ENCODE peak calls at places on chromosomes 12 and 14, in eight cellular contexts. O, Q, H, T, N, M, Y and L are unnamed samples.

GRCh38 chr12:24919346-24920001 is 29.4 kb downstream of the BCAT1 start:
- DNase-seq in Q (no peak), T (no peak), M (no peak), Y (no peak), N (no peak), H (no peak), O (no peak), L (no peak)

GRCh38 chr12:131140069-131140435 is 186.3 kb downstream of the ADGRD1 start:
- DNase-seq in N (no peak), H (no peak), M (no peak), Y (no peak), T (no peak), O (no peak), Q (no peak), L (no peak)

GRCh38 chr12:129903092-129903945 is 506 bp downstream of the TMEM132D start:
- DNase-seq in Y (no peak), T (no peak), M (no peak), N (no peak), Q (no peak), H (no peak), O (no peak), L (no peak)

GRCh38 chr12:43278268-43278832 is 273.7 kb downstream of the ADAMTS20 start:
- DNase-seq in N (no peak), H (no peak), T (no peak), Q (peak), Y (no peak), O (no peak), M (no peak), L (no peak)

GRCh38 chr12:57759360-57759980 is 4.6 kb downstream of the MARCHF9 start:
- DNase-seq in Q (peak), M (no peak), Y (no peak), T (no peak), O (no peak), H (no peak), N (no peak), L (no peak)

GRCh38 chr14:97806871-97807270 is 1009.7 kb downstream of the VRK1 start:
- DNase-seq in M (no peak), Y (no peak), O (no peak), H (no peak), Q (no peak), T (no peak), N (no peak), L (no peak)

GRCh38 chr14:66070542-66071319 is 415.4 kb upstream of the CCDC196 start:
- DNase-seq in H (no peak), T (peak), Q (peak), Y (peak), O (peak), N (no peak), M (peak), L (no peak)

GRCh38 chr12:44403185-44403584 is 472.9 kb downstream of the NELL2 start:
- DNase-seq in O (no peak), Q (no peak), M (no peak), Y (no peak), T (no peak), H (no peak), N (no peak), L (no peak)

GRCh38 chr12:3365416-3366385 is 125.3 kb upstream of the PRMT8 start:
- DNase-seq in M (no peak), H (peak), T (no peak), O (no peak), Q (peak), Y (no peak), N (no peak), L (no peak)

GRCh38 chr12:47035459-47035858 is 44.0 kb upstream of the PCED1B start:
- DNase-seq in T (no peak), Y (no peak), H (no peak), N (no peak), Q (no peak), M (no peak), O (no peak), L (no peak)

GRCh38 chr14:39467889-39468524 is 35.8 kb upstream of the FBXO33 start:
- DNase-seq in T (no peak), Q (peak), H (no peak), M (no peak), O (no peak), Y (no peak), N (peak), L (peak)

GRCh38 chr12:122749569-122750332 is 2.9 kb upstream of the DENR start:
- DNase-seq in O (peak), T (no peak), M (no peak), H (peak), Q (peak), Y (no peak), N (no peak), L (peak)

GRCh38 chr12:29796823-29797263 is 13.1 kb upstream of the TMTC1 start:
- DNase-seq in O (no peak), Y (no peak), N (peak), H (peak), T (no peak), Q (peak), M (no peak), L (peak)

GRCh38 chr14:74616507-74616906 is 4.5 kb upstream of the LTBP2 start:
- DNase-seq in H (no peak), T (no peak), M (no peak), O (no peak), Q (peak), Y (no peak), N (peak), L (no peak)

GRCh38 chr12:87760943-87761342 is 268.3 kb downstream of the C12orf50 start:
- DNase-seq in N (no peak), Q (no peak), H (no peak), M (no peak), O (no peak), T (no peak), Y (no peak), L (no peak)

GRCh38 chr12:95083938-95084337 is 10.5 kb upstream of the NR2C1 start:
- DNase-seq in Q (no peak), O (no peak), M (peak), T (no peak), Y (no peak), N (peak), H (no peak), L (peak)

GRCh38 chr14:73723411-73723798 is 9.2 kb upstream of the PNMA1 start:
- DNase-seq in Y (no peak), Q (peak), T (no peak), M (no peak), H (no peak), N (peak), O (no peak), L (no peak)

GRCh38 chr12:16587110-16587453 is 18.9 kb downstream of the LMO3 start:
- DNase-seq in H (no peak), T (no peak), M (no peak), O (no peak), Y (no peak), Q (no peak), N (no peak), L (no peak)

GRCh38 chr12:2284857-2285256 is 232.1 kb downstream of the CACNA1C start:
- DNase-seq in Q (peak), H (peak), O (peak), Y (peak), M (peak), T (peak), N (peak), L (peak)

GRCh38 chr12:6963741-6964446 is 6.6 kb downstream of the PHB2 start:
- DNase-seq in T (no peak), Y (no peak), M (no peak), O (no peak), Q (no peak), H (no peak), N (no peak), L (no peak)